ENCODE peak calls at places on chromosomes 4 and X, in seven cellular contexts. Y is HEK293T; M is fibroblast of mammary gland; Z is T-helper 1 cell; R is stimulated activated CD4-positive, alpha-beta T cell treated with anti-CD3 and anti-CD28 coated beads, Interleukin-15, amount 100 ng/mL, for 24 hours; F is hepatic stellate cell; V is lower lobe of right lung. K is an unnamed sample.

GRCh38 chr4:119268466-119268865 is 53.5 kb downstream of the FABP2 start:
- DNase-seq in Y (no peak), M (no peak), Z (no peak), R (no peak), F (no peak), V (no peak), K (no peak)

GRCh38 chr4:1610791-1611500 is 73.2 kb downstream of the FAM53A start:
- DNase-seq in Y (no peak), M (no peak), Z (no peak), R (no peak), F (no peak), V (no peak), K (no peak)

GRCh38 chr4:47122592-47123291 is 91.4 kb downstream of the GABRB1 start:
- DNase-seq in Y (peak), M (peak), Z (no peak), R (peak), F (peak), V (no peak), K (no peak)

GRCh38 chr4:109495514-109495913 is 61.9 kb downstream of the SEC24B start:
- DNase-seq in Y (no peak), M (no peak), Z (no peak), R (no peak), F (no peak), V (no peak), K (no peak)

GRCh38 chr4:78057600-78058560 is 757 bp downstream of the FRAS1 start:
- DNase-seq in Y (peak), M (peak), Z (no peak), R (peak), F (peak), V (peak), K (no peak)

GRCh38 chr4:55367084-55367722 is 21.2 kb downstream of the SRD5A3 start:
- DNase-seq in Y (no peak), M (no peak), Z (no peak), R (no peak), F (no peak), V (no peak), K (no peak)

GRCh38 chr4:148857234-148857972 is 415.2 kb upstream of the NR3C2 start:
- DNase-seq in Y (no peak), M (peak), Z (no peak), R (no peak), F (no peak), V (no peak), K (no peak)

GRCh38 chr4:155433636-155434360 is 57.0 kb upstream of the MAP9 start:
- DNase-seq in Y (no peak), M (peak), Z (no peak), R (no peak), F (no peak), V (no peak), K (no peak)

GRCh38 chrX:97315939-97316338 is 432.2 kb downstream of the RPA4 start:
- DNase-seq in Y (peak), M (no peak), Z (no peak), R (no peak), F (no peak), V (no peak), K (no peak)

GRCh38 chr4:82865592-82865991 is 25.4 kb downstream of the SEC31A start:
- DNase-seq in Y (no peak), M (peak), Z (no peak), R (no peak), F (peak), V (no peak), K (peak)

GRCh38 chrX:22246620-22247019 is 26.1 kb upstream of the CBLL2 start:
- DNase-seq in Y (no peak), M (peak), Z (no peak), R (no peak), F (no peak), V (no peak), K (peak)

GRCh38 chr4:88937081-88937480 is 119.9 kb downstream of the FAM13A start:
- DNase-seq in Y (no peak), M (no peak), Z (no peak), R (no peak), F (peak), V (no peak), K (peak)

GRCh38 chrX:69031971-69032391 is 133.3 kb downstream of the PJA1 start:
- DNase-seq in Y (peak), M (no peak), Z (no peak), R (no peak), F (no peak), V (no peak), K (no peak)

GRCh38 chrX:133838761-133839676 is 146.4 kb downstream of the GPC3 start:
- DNase-seq in Y (peak), M (peak), Z (no peak), R (peak), F (peak), V (no peak), K (no peak)

GRCh38 chrX:46770817-46771163 is 11.9 kb upstream of the SLC9A7 start:
- DNase-seq in Y (no peak), M (peak), Z (no peak), R (no peak), F (peak), V (no peak), K (peak)

GRCh38 chr4:6141554-6141953 is 58.8 kb downstream of the JAKMIP1 start:
- DNase-seq in Y (no peak), M (no peak), Z (no peak), R (no peak), F (no peak), V (no peak), K (no peak)

GRCh38 chr4:183637461-183637860 is 21.5 kb downstream of the RWDD4 start:
- DNase-seq in Y (no peak), M (no peak), Z (no peak), R (no peak), F (no peak), V (no peak), K (no peak)

GRCh38 chr4:151797853-151798252 is 37.0 kb upstream of the GATB start:
- DNase-seq in Y (no peak), M (no peak), Z (no peak), R (no peak), F (no peak), V (no peak), K (no peak)

GRCh38 chr4:117478702-117479101 is 393.3 kb upstream of the TRAM1L1 start:
- DNase-seq in Y (no peak), M (no peak), Z (no peak), R (no peak), F (no peak), V (no peak), K (no peak)

GRCh38 chr4:111854494-111855087 is 290.7 kb upstream of the FAM241A start:
- DNase-seq in Y (peak), M (peak), Z (no peak), R (peak), F (no peak), V (no peak), K (no peak)

GRCh38 chr4:153207561-153207960 is 3.3 kb downstream of the TRIM2 start:
- DNase-seq in Y (peak), M (peak), Z (no peak), R (no peak), F (peak), V (no peak), K (no peak)

GRCh38 chr4:3342182-3342854 is 49.5 kb downstream of the RGS12 start:
- DNase-seq in Y (peak), M (peak), Z (no peak), R (no peak), F (peak), V (no peak), K (peak)

GRCh38 chr4:143558823-143559756 is 45.6 kb downstream of the SMARCA5 start:
- DNase-seq in Y (no peak), M (peak), Z (peak), R (peak), F (peak), V (peak), K (no peak)

GRCh38 chr4:109211671-109212070 is 90.8 kb downstream of the COL25A1 start:
- DNase-seq in Y (no peak), M (no peak), Z (no peak), R (no peak), F (no peak), V (no peak), K (peak)

GRCh38 chrX:22404297-22404696 is 131.6 kb downstream of the CBLL2 start:
- DNase-seq in Y (no peak), M (no peak), Z (no peak), R (no peak), F (no peak), V (no peak), K (no peak)

GRCh38 chrX:136768469-136769084 is 12.2 kb downstream of the ARHGEF6 start:
- DNase-seq in Y (peak), M (peak), Z (peak), R (peak), F (peak), V (peak), K (peak)

GRCh38 chrX:56813318-56813837 is 84.3 kb downstream of the NBDY start:
- DNase-seq in Y (no peak), M (peak), Z (peak), R (peak), F (no peak), V (no peak), K (no peak)

GRCh38 chrX:129842510-129843208 is 1.0 kb downstream of the ZDHHC9 start:
- DNase-seq in Y (no peak), M (peak), Z (no peak), R (peak), F (no peak), V (peak), K (no peak)

GRCh38 chr4:125639182-125639621 is 324.4 kb downstream of the FAT4 start:
- DNase-seq in Y (no peak), M (peak), Z (no peak), R (no peak), F (no peak), V (no peak), K (no peak)

GRCh38 chrX:14362731-14363130 is 166.6 kb upstream of the GLRA2 start:
- DNase-seq in Y (no peak), M (peak), Z (no peak), R (no peak), F (no peak), V (no peak), K (no peak)

GRCh38 chr4:5874811-5875465 is 17.9 kb downstream of the CRMP1 start:
- DNase-seq in Y (no peak), M (peak), Z (no peak), R (no peak), F (no peak), V (no peak), K (peak)

GRCh38 chrX:103584606-103585005 is 709 bp upstream of the TCEAL4 start:
- DNase-seq in Y (no peak), M (no peak), Z (no peak), R (no peak), F (no peak), V (no peak), K (no peak)

GRCh38 chr4:105277702-105278101 is 131.0 kb downstream of the TET2 start:
- DNase-seq in Y (no peak), M (no peak), Z (no peak), R (no peak), F (no peak), V (no peak), K (no peak)

GRCh38 chr4:7199771-7200441 is 7.6 kb downstream of the SORCS2 start:
- DNase-seq in Y (no peak), M (no peak), Z (no peak), R (no peak), F (no peak), V (peak), K (no peak)

GRCh38 chrX:129932137-129932791 is 26.3 kb downstream of the UTP14A start:
- DNase-seq in Y (peak), M (peak), Z (peak), R (peak), F (peak), V (peak), K (peak)

GRCh38 chr4:132240094-132240493 is 909.0 kb upstream of the PCDH10 start:
- DNase-seq in Y (no peak), M (no peak), Z (no peak), R (no peak), F (no peak), V (no peak), K (no peak)

K was measured in AG04449.